ENCODE peak calls at places on chromosome 18, in five cellular contexts. One of them, this sample, is unnamed.
A peak's percentile ranks its signal among the peaks of the same experiment; 100 is the strongest.

GRCh38 chr18:24669502-24669901 is 209.1 kb downstream of the HRH4 start:
- DNase-seq in SJCRH30: peak; percentile 29
- DNase-seq in CD8-positive, alpha-beta memory T cell: no peak
- DNase-seq in uterus: no peak
- DNase-seq in OCI-LY7: no peak
- DNase-seq in this sample: no peak

GRCh38 chr18:1394426-1394825 is 489.8 kb downstream of the ADCYAP1 start:
- DNase-seq in SJCRH30: no peak
- DNase-seq in CD8-positive, alpha-beta memory T cell: no peak
- DNase-seq in uterus: no peak
- DNase-seq in OCI-LY7: no peak
- DNase-seq in this sample: no peak

GRCh38 chr18:75475228-75475627 is 47.7 kb upstream of the SMIM21 start:
- DNase-seq in SJCRH30: no peak
- DNase-seq in CD8-positive, alpha-beta memory T cell: no peak
- DNase-seq in uterus: no peak
- DNase-seq in OCI-LY7: no peak
- DNase-seq in this sample: no peak

GRCh38 chr18:38790303-38790702 is 1224.7 kb upstream of the CELF4 start:
- DNase-seq in SJCRH30: peak; percentile 15
- DNase-seq in CD8-positive, alpha-beta memory T cell: no peak
- DNase-seq in uterus: no peak
- DNase-seq in OCI-LY7: no peak
- DNase-seq in this sample: no peak

GRCh38 chr18:33495278-33495677 is 54.8 kb upstream of the CCDC178 start:
- DNase-seq in SJCRH30: peak; percentile 66
- DNase-seq in CD8-positive, alpha-beta memory T cell: no peak
- DNase-seq in uterus: no peak
- DNase-seq in OCI-LY7: peak; percentile 10
- DNase-seq in this sample: no peak

GRCh38 chr18:40866013-40866644 is 1088.9 kb upstream of the PIK3C3 start:
- DNase-seq in SJCRH30: peak; percentile 37
- DNase-seq in CD8-positive, alpha-beta memory T cell: no peak
- DNase-seq in uterus: no peak
- DNase-seq in OCI-LY7: no peak
- DNase-seq in this sample: no peak

GRCh38 chr18:26655614-26656400 is 107.5 kb upstream of the KCTD1 start:
- DNase-seq in SJCRH30: peak; percentile 50
- DNase-seq in CD8-positive, alpha-beta memory T cell: no peak
- DNase-seq in uterus: peak; percentile 59
- DNase-seq in OCI-LY7: no peak
- DNase-seq in this sample: no peak

GRCh38 chr18:38367473-38367872 is 801.9 kb upstream of the CELF4 start:
- DNase-seq in SJCRH30: no peak
- DNase-seq in CD8-positive, alpha-beta memory T cell: no peak
- DNase-seq in uterus: no peak
- DNase-seq in OCI-LY7: no peak
- DNase-seq in this sample: no peak

GRCh38 chr18:75173125-75173432 is 35.9 kb downstream of the PTGR3 start:
- DNase-seq in SJCRH30: peak; percentile 13
- DNase-seq in CD8-positive, alpha-beta memory T cell: no peak
- DNase-seq in uterus: no peak
- DNase-seq in OCI-LY7: peak; percentile 55
- DNase-seq in this sample: no peak

DNA sequence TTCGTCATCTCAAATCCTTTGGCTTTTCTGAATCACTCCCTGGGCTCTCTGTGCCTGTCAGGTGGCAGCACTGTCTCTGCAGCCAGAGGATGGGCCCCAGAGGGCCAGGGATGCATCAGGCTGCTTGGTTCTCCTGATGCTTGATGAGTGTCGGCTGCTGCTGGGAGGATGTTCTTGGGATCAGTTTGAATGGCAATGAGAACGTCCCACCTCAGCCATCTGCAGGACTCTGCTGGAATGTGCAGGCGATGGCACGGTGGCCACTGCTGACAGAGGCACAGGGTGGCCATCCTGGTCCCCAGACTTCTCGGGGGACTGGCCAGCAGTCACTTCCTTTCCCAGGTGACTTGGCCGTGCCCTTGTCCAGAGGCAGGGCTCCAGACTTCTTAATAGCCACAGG is 146.0 kb downstream of the FAM210A start:
- DNase-seq in SJCRH30: no peak
- DNase-seq in CD8-positive, alpha-beta memory T cell: no peak
- DNase-seq in uterus: no peak
- DNase-seq in OCI-LY7: no peak
- DNase-seq in this sample: no peak
- H3K4me1 ChIP-seq in SJCRH30: no peaks in the 10 kb centered on the region
- H3K4me1 ChIP-seq in CD8-positive, alpha-beta memory T cell: peaks cover 20% of the 10 kb centered on the region
- H3K4me1 ChIP-seq in uterus: no peaks in the 10 kb centered on the region
- H3K4me1 ChIP-seq in OCI-LY7: peaks cover 50% of the 10 kb centered on the region
- H3K4me1 ChIP-seq in this sample: peaks cover 25% of the 10 kb centered on the region

DNA sequence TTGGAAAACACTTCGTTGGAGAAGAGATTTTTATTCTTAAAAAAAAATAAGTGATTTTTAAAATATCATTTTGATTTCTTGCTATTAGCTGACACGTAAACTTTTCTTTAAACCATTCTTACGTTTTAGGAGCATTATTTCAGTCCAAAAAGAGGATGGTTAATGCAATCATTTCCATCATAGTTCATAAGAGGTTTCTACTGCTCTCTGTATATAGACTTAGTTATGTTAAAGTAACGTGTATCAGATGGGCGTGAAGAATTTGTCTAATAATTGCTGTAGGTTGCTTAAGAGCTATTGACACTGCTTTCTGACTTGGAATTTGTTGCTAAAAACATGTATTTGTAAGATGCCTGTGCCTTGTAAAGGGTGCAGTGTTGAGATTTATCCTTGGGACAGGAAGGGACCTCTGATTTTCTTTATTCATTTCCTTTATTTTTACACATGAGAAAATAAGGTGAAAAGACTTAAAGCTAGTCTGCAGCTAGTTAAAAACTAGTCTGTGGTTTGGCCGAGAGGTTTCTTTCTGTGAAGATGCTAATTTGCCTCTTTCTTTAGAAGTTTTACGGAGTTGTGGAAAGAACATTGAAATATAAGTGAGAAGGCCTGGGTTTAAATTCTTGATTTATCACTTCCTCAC is 2.9 kb downstream of the ANKRD12 start:
- DNase-seq in SJCRH30: no peak
- DNase-seq in CD8-positive, alpha-beta memory T cell: no peak
- DNase-seq in uterus: no peak
- DNase-seq in OCI-LY7: no peak
- DNase-seq in this sample: no peak
- H3K4me1 ChIP-seq in SJCRH30: no peaks in the 10 kb centered on the region
- H3K4me1 ChIP-seq in CD8-positive, alpha-beta memory T cell: peaks cover 76% of the 10 kb centered on the region
- H3K4me1 ChIP-seq in uterus: peaks cover 16% of the 10 kb centered on the region
- H3K4me1 ChIP-seq in OCI-LY7: peaks cover 58% of the 10 kb centered on the region
- H3K4me1 ChIP-seq in this sample: peaks cover 73% of the 10 kb centered on the region

GRCh38 chr18:55455938-55456337 is 132.1 kb downstream of the TCF4 start:
- DNase-seq in SJCRH30: peak; percentile 80
- DNase-seq in CD8-positive, alpha-beta memory T cell: no peak
- DNase-seq in uterus: no peak
- DNase-seq in OCI-LY7: no peak
- DNase-seq in this sample: no peak
- H3K4me1 ChIP-seq in SJCRH30: peaks cover 12% of the 10 kb centered on the region
- H3K4me1 ChIP-seq in CD8-positive, alpha-beta memory T cell: no peaks in the 10 kb centered on the region
- H3K4me1 ChIP-seq in uterus: no peaks in the 10 kb centered on the region
- H3K4me1 ChIP-seq in OCI-LY7: peaks cover 73% of the 10 kb centered on the region
- H3K4me1 ChIP-seq in this sample: no peaks in the 10 kb centered on the region

GRCh38 chr18:48935433-48935774 is 15.4 kb downstream of the SMAD7 start:
- DNase-seq in SJCRH30: no peak
- DNase-seq in CD8-positive, alpha-beta memory T cell: no peak
- DNase-seq in uterus: no peak
- DNase-seq in OCI-LY7: no peak
- DNase-seq in this sample: no peak
- H3K4me1 ChIP-seq in SJCRH30: peaks cover 3% of the 10 kb centered on the region
- H3K4me1 ChIP-seq in CD8-positive, alpha-beta memory T cell: peaks cover 90% of the 10 kb centered on the region
- H3K4me1 ChIP-seq in uterus: peaks cover 13% of the 10 kb centered on the region
- H3K4me1 ChIP-seq in OCI-LY7: peaks cover 74% of the 10 kb centered on the region
- H3K4me1 ChIP-seq in this sample: peaks cover 69% of the 10 kb centered on the region

GRCh38 chr18:63240541-63241316 is 78.8 kb downstream of the BCL2 start:
- DNase-seq in SJCRH30: no peak
- DNase-seq in CD8-positive, alpha-beta memory T cell: no peak
- DNase-seq in uterus: no peak
- DNase-seq in OCI-LY7: no peak
- DNase-seq in this sample: no peak
- H3K4me1 ChIP-seq in SJCRH30: peaks cover 4% of the 10 kb centered on the region
- H3K4me1 ChIP-seq in CD8-positive, alpha-beta memory T cell: no peaks in the 10 kb centered on the region
- H3K4me1 ChIP-seq in uterus: no peaks in the 10 kb centered on the region
- H3K4me1 ChIP-seq in OCI-LY7: no peaks in the 10 kb centered on the region
- H3K4me1 ChIP-seq in this sample: peaks cover 10% of the 10 kb centered on the region

DNA sequence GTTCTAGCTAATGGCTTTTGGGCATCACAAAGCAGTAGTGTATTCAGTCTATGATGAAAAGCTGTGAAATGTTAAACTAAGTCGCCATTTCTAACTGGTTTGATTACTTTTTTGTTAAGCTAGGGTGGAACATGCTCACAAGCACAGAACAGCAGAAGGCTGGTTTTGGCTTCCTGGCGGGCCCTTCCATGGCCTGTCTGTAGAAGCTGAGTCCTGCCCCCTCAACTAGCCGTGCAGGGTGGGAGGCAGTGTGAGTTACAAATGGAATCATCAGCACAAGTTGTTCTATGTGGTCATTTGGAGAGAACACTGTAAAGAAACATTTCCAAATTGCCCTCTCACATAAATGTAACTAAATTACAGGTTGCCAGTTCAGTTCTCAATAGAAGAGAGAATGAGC is 290.8 kb downstream of the ALPK2 start:
- DNase-seq in SJCRH30: no peak
- DNase-seq in CD8-positive, alpha-beta memory T cell: no peak
- DNase-seq in uterus: no peak
- DNase-seq in OCI-LY7: no peak
- DNase-seq in this sample: no peak
- H3K4me1 ChIP-seq in SJCRH30: no peaks in the 10 kb centered on the region
- H3K4me1 ChIP-seq in CD8-positive, alpha-beta memory T cell: no peaks in the 10 kb centered on the region
- H3K4me1 ChIP-seq in uterus: no peaks in the 10 kb centered on the region
- H3K4me1 ChIP-seq in OCI-LY7: no peaks in the 10 kb centered on the region
- H3K4me1 ChIP-seq in this sample: no peaks in the 10 kb centered on the region

DNA sequence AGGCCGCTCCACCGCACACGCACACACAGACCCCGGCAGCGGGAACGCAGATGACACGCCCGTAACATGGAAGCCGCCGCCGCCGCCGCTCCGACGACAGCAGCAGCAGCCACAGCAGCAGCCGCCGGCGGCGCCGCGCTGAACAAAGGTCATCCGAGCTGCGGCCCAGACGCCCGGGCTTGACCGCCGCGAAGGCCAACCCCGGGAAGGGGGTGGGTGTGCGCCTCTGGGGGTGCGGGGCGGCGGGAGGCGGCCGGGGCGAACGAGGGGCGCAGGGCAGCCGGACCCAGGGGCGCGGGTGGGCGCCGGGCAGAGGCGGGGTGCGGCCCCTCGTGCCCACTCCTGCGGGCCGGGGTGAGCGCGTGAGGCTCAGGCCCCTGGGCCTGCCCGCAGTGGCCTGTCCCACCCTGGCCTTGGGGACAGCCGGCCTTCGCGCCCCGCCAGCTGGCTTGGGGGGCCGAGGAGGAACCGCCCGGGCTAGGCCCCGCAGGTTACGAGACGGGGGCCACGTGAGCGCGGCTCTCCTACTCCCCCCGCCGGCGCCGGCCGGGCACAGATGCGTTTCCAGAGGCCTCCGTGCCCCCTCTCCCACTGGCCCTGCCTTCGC is 1.0 kb upstream of the ZNF532 start:
- DNase-seq in SJCRH30: peak; percentile 40
- DNase-seq in CD8-positive, alpha-beta memory T cell: no peak
- DNase-seq in uterus: peak; percentile 50
- DNase-seq in OCI-LY7: peak; percentile 33
- DNase-seq in this sample: peak; percentile 61
- H3K4me1 ChIP-seq in SJCRH30: peaks cover 17% of the 10 kb centered on the region
- H3K4me1 ChIP-seq in CD8-positive, alpha-beta memory T cell: no peaks in the 10 kb centered on the region
- H3K4me1 ChIP-seq in uterus: peaks cover 5% of the 10 kb centered on the region
- H3K4me1 ChIP-seq in OCI-LY7: peaks cover 31% of the 10 kb centered on the region
- H3K4me1 ChIP-seq in this sample: peaks cover 3% of the 10 kb centered on the region

DNA sequence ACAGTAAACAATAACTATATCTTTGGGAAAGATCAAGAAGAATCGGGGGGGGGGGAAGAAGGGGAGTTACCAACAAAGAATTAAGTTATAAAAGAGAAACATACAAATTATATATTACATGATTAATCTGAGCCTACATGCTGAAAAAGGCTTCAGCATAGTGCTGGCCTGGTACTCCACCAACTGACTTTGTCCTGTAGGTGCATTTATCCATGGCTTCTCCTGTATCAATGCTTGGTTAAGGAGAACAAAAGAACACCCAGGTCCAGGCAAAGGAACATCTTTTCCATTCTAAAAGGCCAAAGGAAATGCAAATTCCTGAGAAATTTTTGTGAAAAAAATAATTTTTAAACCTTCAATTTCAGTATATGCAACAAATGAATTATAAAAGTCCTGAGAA is 24.2 kb downstream of the RPRD1A start:
- DNase-seq in SJCRH30: no peak
- DNase-seq in CD8-positive, alpha-beta memory T cell: no peak
- DNase-seq in uterus: no peak
- DNase-seq in OCI-LY7: no peak
- DNase-seq in this sample: no peak
- H3K4me1 ChIP-seq in SJCRH30: no peaks in the 10 kb centered on the region
- H3K4me1 ChIP-seq in CD8-positive, alpha-beta memory T cell: peaks cover 17% of the 10 kb centered on the region
- H3K4me1 ChIP-seq in uterus: no peaks in the 10 kb centered on the region
- H3K4me1 ChIP-seq in OCI-LY7: no peaks in the 10 kb centered on the region
- H3K4me1 ChIP-seq in this sample: peaks cover 21% of the 10 kb centered on the region

GRCh38 chr18:8795586-8795985 is 90.2 kb downstream of the MTCL1 start:
- DNase-seq in SJCRH30: no peak
- DNase-seq in CD8-positive, alpha-beta memory T cell: no peak
- DNase-seq in uterus: no peak
- DNase-seq in OCI-LY7: no peak
- DNase-seq in this sample: no peak
- H3K4me1 ChIP-seq in SJCRH30: peaks cover 23% of the 10 kb centered on the region
- H3K4me1 ChIP-seq in CD8-positive, alpha-beta memory T cell: no peaks in the 10 kb centered on the region
- H3K4me1 ChIP-seq in uterus: no peaks in the 10 kb centered on the region
- H3K4me1 ChIP-seq in OCI-LY7: no peaks in the 10 kb centered on the region
- H3K4me1 ChIP-seq in this sample: no peaks in the 10 kb centered on the region

GRCh38 chr18:11947214-11948119 is 33.8 kb upstream of the IMPA2 start:
- DNase-seq in SJCRH30: peak; percentile 73
- DNase-seq in CD8-positive, alpha-beta memory T cell: peak; percentile 15
- DNase-seq in uterus: peak; percentile 91
- DNase-seq in OCI-LY7: no peak
- DNase-seq in this sample: peak; percentile 36

GRCh38 chr18:11953113-11953512 is 28.2 kb upstream of the IMPA2 start:
- DNase-seq in SJCRH30: no peak
- DNase-seq in CD8-positive, alpha-beta memory T cell: no peak
- DNase-seq in uterus: no peak
- DNase-seq in OCI-LY7: no peak
- DNase-seq in this sample: no peak

GRCh38 chr18:11948852-11949523 is 32.3 kb upstream of the IMPA2 start:
- DNase-seq in SJCRH30: no peak
- DNase-seq in CD8-positive, alpha-beta memory T cell: no peak
- DNase-seq in uterus: no peak
- DNase-seq in OCI-LY7: no peak
- DNase-seq in this sample: no peak

GRCh38 chr18:11951390-11951851 is 29.9 kb upstream of the IMPA2 start:
- DNase-seq in SJCRH30: peak; percentile 72
- DNase-seq in CD8-positive, alpha-beta memory T cell: no peak
- DNase-seq in uterus: no peak
- DNase-seq in OCI-LY7: no peak
- DNase-seq in this sample: no peak

DNA sequence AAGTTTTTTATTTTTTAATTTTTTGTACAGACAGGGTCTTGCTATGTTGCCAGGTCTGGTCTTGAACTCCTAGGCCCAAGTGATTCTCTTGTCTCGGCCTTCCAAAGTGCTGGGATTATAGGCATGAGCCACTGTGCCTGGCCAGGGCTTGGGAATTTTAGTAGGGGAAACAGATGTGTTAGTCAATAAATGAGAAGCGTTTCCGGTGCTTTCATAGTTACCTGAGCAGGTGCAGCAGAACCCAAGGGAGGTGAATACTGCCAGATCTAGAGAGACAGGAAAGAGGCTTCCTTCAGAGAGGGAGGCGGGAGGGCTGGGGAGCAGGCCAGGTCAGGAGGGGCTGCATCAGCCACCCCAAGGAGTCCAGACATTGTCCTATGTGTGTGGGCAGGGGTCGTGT is 30.5 kb upstream of the IMPA2 start:
- DNase-seq in SJCRH30: no peak
- DNase-seq in CD8-positive, alpha-beta memory T cell: no peak
- DNase-seq in uterus: no peak
- DNase-seq in OCI-LY7: no peak
- DNase-seq in this sample: no peak
- H3K4me1 ChIP-seq in SJCRH30: peaks cover 15% of the 10 kb centered on the region
- H3K4me1 ChIP-seq in CD8-positive, alpha-beta memory T cell: peaks cover 9% of the 10 kb centered on the region
- H3K4me1 ChIP-seq in uterus: no peaks in the 10 kb centered on the region
- H3K4me1 ChIP-seq in OCI-LY7: peaks cover 6% of the 10 kb centered on the region
- H3K4me1 ChIP-seq in this sample: peaks cover 4% of the 10 kb centered on the region

This sample was measured in CD8-positive, alpha-beta T cell.